ENCODE peak calls at places on chromosomes 7 and 10, in eight cellular contexts. U, G, V, J, X, M, B and Q are unnamed samples.

GRCh38 chr10:35153723-35154122 is 27.1 kb downstream of the CREM start:
- DNase-seq in J (no peak), B (no peak), U (no peak), M (no peak), G (no peak), V (no peak), X (no peak), Q (no peak)

GRCh38 chr7:30913821-30914515 is 2.3 kb downstream of the AQP1 start:
- DNase-seq in B (peak; percentile 63), J (no peak), U (no peak), M (no peak), G (no peak), X (no peak), V (no peak), Q (no peak)

GRCh38 chr7:129830949-129831348 is 121.8 kb downstream of the UBE2H start:
- DNase-seq in B (no peak), X (no peak), V (no peak), G (no peak), J (no peak), M (no peak), U (no peak), Q (no peak)

GRCh38 chr7:73712773-73713172 is 6.7 kb downstream of the STX1A start:
- DNase-seq in V (no peak), J (no peak), G (no peak), U (no peak), B (no peak), M (no peak), X (no peak), Q (no peak)

GRCh38 chr10:31101123-31101522 is 69.5 kb upstream of the ZNF438 start:
- DNase-seq in X (peak; percentile 59), J (no peak), B (no peak), G (peak; percentile 85), V (no peak), U (peak; percentile 53), M (no peak), Q (peak; percentile 93)

GRCh38 chr10:5888843-5889623 is 660 bp downstream of the ANKRD16 start:
- DNase-seq in V (no peak), G (no peak), J (peak; percentile 25), M (peak; percentile 74), X (no peak), B (peak; percentile 37), U (peak; percentile 32), Q (no peak)

GRCh38 chr7:158683541-158683940 is 21.1 kb downstream of the NCAPG2 start:
- DNase-seq in B (no peak), X (no peak), V (no peak), M (no peak), G (no peak), U (no peak), J (peak; percentile 16), Q (peak; percentile 26)

GRCh38 chr7:12623223-12623622 is 52.7 kb downstream of the SCIN start:
- DNase-seq in V (no peak), X (no peak), M (no peak), B (no peak), U (no peak), G (no peak), J (no peak), Q (no peak)

GRCh38 chr10:72016608-72017310 is 52.6 kb downstream of the CHST3 start:
- DNase-seq in X (no peak), M (no peak), B (no peak), J (no peak), V (no peak), G (no peak), U (no peak), Q (no peak)

GRCh38 chr10:110326351-110327032 is 21.8 kb upstream of the SMNDC1 start:
- DNase-seq in B (no peak), U (no peak), G (peak; percentile 24), X (peak; percentile 51), V (no peak), J (no peak), M (no peak), Q (peak; percentile 97)

GRCh38 chr10:42491801-42492200 is 146.6 kb downstream of the ZNF33B start:
- DNase-seq in U (no peak), M (no peak), B (no peak), X (no peak), J (no peak), G (no peak), V (no peak), Q (no peak)

GRCh38 chr7:26857534-26858228 is 6.7 kb downstream of the SKAP2 start:
- DNase-seq in B (peak; percentile 12), V (no peak), M (peak; percentile 13), J (no peak), U (no peak), X (no peak), G (no peak), Q (peak; percentile 67)

GRCh38 chr10:6912929-6913328 is 332.9 kb upstream of the PRKCQ start:
- DNase-seq in X (no peak), U (no peak), B (no peak), V (no peak), M (no peak), J (no peak), G (no peak), Q (no peak)

GRCh38 chr7:15168489-15168888 is 265.9 kb upstream of the DGKB start:
- DNase-seq in G (no peak), X (no peak), U (no peak), B (no peak), J (no peak), V (no peak), M (no peak), Q (no peak)

GRCh38 chr10:124470544-124471449 is 9.2 kb downstream of the LHPP start:
- DNase-seq in U (peak; percentile 67), G (no peak), B (no peak), J (peak; percentile 98), V (no peak), M (no peak), X (no peak), Q (no peak)

GRCh38 chr10:71708301-71708703 is 11.3 kb downstream of the C10orf105 start:
- DNase-seq in V (peak; percentile 62), X (no peak), J (peak; percentile 21), B (peak; percentile 82), U (peak; percentile 42), M (peak; percentile 90), G (no peak), Q (no peak)

GRCh38 chr7:37826825-37827224 is 21.6 kb upstream of the NME8 start:
- DNase-seq in X (no peak), J (no peak), V (no peak), B (no peak), G (no peak), U (no peak), M (no peak), Q (no peak)

GRCh38 chr7:155232911-155233702 is 64.6 kb upstream of the INSIG1 start:
- DNase-seq in G (no peak), J (no peak), B (no peak), X (no peak), M (no peak), V (no peak), U (no peak), Q (peak; percentile 67)

GRCh38 chr7:155234950-155235789 is 62.5 kb upstream of the INSIG1 start:
- DNase-seq in G (no peak), M (no peak), V (no peak), X (no peak), U (peak; percentile 73), B (no peak), J (no peak), Q (peak; percentile 26)

GRCh38 chr7:155236386-155236785 is 61.3 kb upstream of the INSIG1 start:
- DNase-seq in B (no peak), G (no peak), V (no peak), X (no peak), U (no peak), J (no peak), M (no peak), Q (no peak)

GRCh38 chr7:155231941-155232340 is 65.7 kb upstream of the INSIG1 start:
- DNase-seq in B (no peak), G (no peak), J (no peak), X (no peak), M (no peak), V (no peak), U (no peak), Q (no peak)

GRCh38 chr7:155233703-155234492 is 63.8 kb upstream of the INSIG1 start:
- DNase-seq in M (peak; percentile 67), X (no peak), J (no peak), G (no peak), B (no peak), V (no peak), U (peak; percentile 20), Q (no peak)
- TF ChIP-seq RAD21 in M (peak; percentile 73), X (no peak), J (no peak), G (peak; percentile 66), B (no peak), V (peak; percentile 13), U (peak; percentile 25), Q (peak; percentile 11)

GRCh38 chr10:132429281-132430230 is 32.6 kb downstream of the PWWP2B start:
- DNase-seq in B (no peak), X (no peak), U (no peak), J (no peak), G (no peak), V (no peak), M (peak; percentile 39), Q (no peak)
- TF ChIP-seq RAD21 in B (no peak), X (no peak), U (no peak), J (no peak), G (no peak), V (no peak), M (no peak), Q (no peak)

DNA sequence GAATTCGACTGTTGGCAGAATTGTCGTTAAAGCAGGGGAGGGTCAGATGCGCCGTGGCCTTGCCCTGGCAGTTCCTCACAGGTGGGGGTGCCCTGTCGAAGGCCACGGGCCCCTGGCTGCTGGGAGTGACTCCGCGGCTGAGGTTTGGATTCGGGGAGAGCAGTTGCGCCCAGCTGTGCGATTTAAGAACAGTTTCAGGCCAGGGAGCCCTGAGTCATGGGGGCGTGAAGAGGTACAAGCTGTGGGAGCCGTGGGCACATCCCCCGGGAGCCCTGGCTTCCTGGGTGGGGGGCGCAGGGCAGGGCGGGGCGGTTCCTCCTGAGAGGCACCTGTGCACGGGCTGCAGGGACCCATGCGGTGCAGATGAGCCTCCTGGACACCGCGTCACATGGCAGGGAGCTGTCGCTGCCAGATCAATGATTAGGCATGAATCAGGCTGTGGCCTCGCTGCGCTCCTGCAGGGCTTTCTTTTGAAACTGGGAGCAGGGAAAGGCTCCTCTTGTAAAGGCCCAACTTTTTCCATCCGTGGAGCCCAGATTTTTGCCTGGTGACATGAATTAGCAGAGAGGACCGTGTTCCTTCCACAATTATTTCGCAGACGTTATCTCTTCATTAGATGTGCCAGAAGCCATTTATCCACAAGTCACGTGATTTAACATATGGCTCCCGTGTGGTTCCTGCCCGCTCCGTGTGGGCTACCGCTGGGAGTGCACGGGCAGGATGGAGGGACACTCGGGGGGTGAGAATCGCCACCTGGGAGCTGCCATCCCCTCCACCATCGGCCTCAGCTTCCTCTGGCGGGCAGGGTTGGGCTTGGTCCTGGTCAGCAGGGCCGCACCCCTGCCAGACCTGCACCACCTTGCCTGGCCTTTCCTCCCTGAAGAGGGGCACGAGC is 918 bp downstream of the PWWP2B start:
- DNase-seq in X (no peak), G (no peak), M (peak; percentile 87), B (peak; percentile 35), U (peak; percentile 47), J (no peak), V (no peak), Q (peak; percentile 47)
- TF ChIP-seq RAD21 in X (no peak), G (no peak), M (peak; percentile 1), B (no peak), U (no peak), J (no peak), V (no peak), Q (no peak)

DNA sequence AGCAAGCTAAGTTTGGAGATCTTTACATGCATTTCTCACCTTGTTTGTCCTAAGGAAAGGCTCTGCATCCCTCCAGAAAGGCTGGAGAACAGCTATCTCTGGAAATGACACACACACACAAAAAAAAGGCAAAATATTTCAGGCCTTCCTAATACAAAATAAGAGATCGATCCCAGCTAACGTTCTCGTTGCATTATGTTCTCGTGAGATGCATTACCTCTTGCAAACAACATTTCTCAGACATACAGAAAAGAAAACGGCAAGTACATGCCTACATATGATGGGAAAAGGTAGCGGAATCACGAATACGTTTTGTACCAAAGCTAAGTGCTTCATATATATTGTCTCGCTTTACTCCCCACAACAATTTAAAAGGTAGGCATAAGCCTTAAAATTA is 488 bp downstream of the MTERF1 start:
- DNase-seq in M (no peak), J (peak; percentile 9), V (no peak), B (no peak), U (no peak), X (no peak), G (no peak), Q (no peak)
- TF ChIP-seq RAD21 in M (no peak), J (no peak), V (no peak), B (no peak), U (no peak), X (no peak), G (no peak), Q (no peak)